ENCODE peak calls at places on chromosomes 7 and 10, in seven cellular contexts. U is ovary; Z is left lung; V is activated naive CD4-positive, alpha-beta T cell treated with anti-CD3 and anti-CD28 coated beads for 36 hours; K is activated CD8-positive, alpha-beta memory T cell treated with anti-CD3 and anti-CD28 coated beads for 1 hour; I is HCT116; M is AG09309. B is an unnamed sample.

GRCh38 chr7:47283497-47284131 is 298.3 kb downstream of the TNS3 start:
- DNase-seq in V (no peak), I (peak; percentile 56), M (no peak), K (no peak), Z (no peak), U (no peak), B (no peak)

GRCh38 chr7:26413007-26413691 is 121.5 kb downstream of the SNX10 start:
- DNase-seq in U (no peak), K (no peak), Z (no peak), V (no peak), I (no peak), M (no peak), B (no peak)

GRCh38 chr10:97768322-97769315 is 3.2 kb downstream of the SFRP5 start:
- DNase-seq in M (no peak), I (no peak), K (no peak), U (no peak), V (no peak), Z (no peak), B (no peak)

GRCh38 chr10:58740620-58741369 is 228.1 kb downstream of the BICC1 start:
- DNase-seq in Z (no peak), V (no peak), M (no peak), U (no peak), K (no peak), I (no peak), B (no peak)

GRCh38 chr7:121541457-121541856 is 145.3 kb upstream of the FAM3C start:
- DNase-seq in Z (no peak), V (no peak), I (no peak), U (no peak), K (no peak), M (no peak), B (no peak)

GRCh38 chr10:132468201-132468600 is 69.4 kb upstream of the INPP5A start:
- DNase-seq in Z (no peak), U (no peak), M (no peak), V (no peak), I (no peak), K (no peak), B (no peak)

GRCh38 chr7:11548532-11548931 is 283.5 kb downstream of the THSD7A start:
- DNase-seq in K (no peak), V (no peak), I (no peak), Z (no peak), U (no peak), M (no peak), B (no peak)

GRCh38 chr7:54812747-54813146 is 53.7 kb upstream of the SEC61G start:
- DNase-seq in K (no peak), Z (no peak), U (no peak), V (no peak), M (no peak), I (no peak), B (no peak)

GRCh38 chr10:17923728-17924127 is 28.0 kb upstream of the SLC39A12 start:
- DNase-seq in M (peak; percentile 78), Z (no peak), I (no peak), U (no peak), K (no peak), V (no peak), B (no peak)

GRCh38 chr10:2928219-2928840 is 139.0 kb upstream of the PFKP start:
- DNase-seq in U (peak; percentile 53), V (peak; percentile 82), K (peak; percentile 23), M (no peak), Z (peak; percentile 46), I (peak; percentile 51), B (no peak)

GRCh38 chr7:142535123-142535779 is 214.0 kb upstream of the PRSS1 start:
- DNase-seq in I (peak; percentile 76), M (no peak), K (peak; percentile 54), Z (peak; percentile 55), U (no peak), V (peak; percentile 91), B (no peak)

GRCh38 chr10:36441557-36441956 is 683.8 kb upstream of the ANKRD30A start:
- DNase-seq in M (no peak), Z (no peak), I (no peak), V (no peak), K (no peak), U (no peak), B (no peak)

GRCh38 chr7:142196066-142196840 is 61.6 kb downstream of the PRSS58 start:
- DNase-seq in K (no peak), M (no peak), V (no peak), Z (no peak), I (no peak), U (no peak), B (no peak)

GRCh38 chr7:11831727-11832495 is at the start of gene THSD7A:
- DNase-seq in Z (peak; percentile 34), U (peak; percentile 37), M (no peak), K (no peak), V (no peak), I (no peak), B (no peak)

GRCh38 chr10:132542086-132542775 is 4.6 kb downstream of the INPP5A start:
- DNase-seq in K (no peak), M (no peak), V (no peak), Z (peak; percentile 36), U (peak; percentile 25), I (no peak), B (no peak)

GRCh38 chr10:124152139-124152780 is 58.9 kb upstream of the CHST15 start:
- DNase-seq in U (peak; percentile 46), M (peak; percentile 55), V (no peak), I (peak; percentile 87), K (no peak), Z (peak; percentile 69), B (no peak)

GRCh38 chr10:70124918-70125317 is 7.7 kb downstream of the AIFM2 start:
- DNase-seq in I (no peak), K (no peak), V (no peak), M (no peak), Z (no peak), U (no peak), B (no peak)

GRCh38 chr7:158289761-158290523 is 297.7 kb downstream of the PTPRN2 start:
- DNase-seq in Z (no peak), V (no peak), I (no peak), M (no peak), K (no peak), U (no peak), B (no peak)

B was measured in cortex of kidney.